ENCODE peak calls at places on chromosomes 16 and 17, in seven cellular contexts. One of them, this sample, is unnamed.
A peak's percentile ranks its signal among the peaks of the same experiment; 100 is the strongest.

GRCh38 chr17:59367657-59368045 is 36.2 kb downstream of the YPEL2 start:
- DNase-seq in choroid plexus epithelial cell: peak; percentile 48
- DNase-seq in progenitor cell of endocrine pancreas: no peak
- DNase-seq in cardiac fibroblast: no peak
- DNase-seq in brain microvascular endothelial cell: no peak
- DNase-seq in bronchial epithelial cell: peak; percentile 50
- DNase-seq in left lung: no peak
- DNase-seq in this sample: no peak

GRCh38 chr17:17181666-17182600 is 24.2 kb downstream of the PLD6 start:
- DNase-seq in left lung: peak; percentile 55
- DNase-seq in cardiac fibroblast: no peak
- DNase-seq in brain microvascular endothelial cell: no peak
- DNase-seq in progenitor cell of endocrine pancreas: no peak
- DNase-seq in choroid plexus epithelial cell: no peak
- DNase-seq in bronchial epithelial cell: no peak
- DNase-seq in this sample: no peak

GRCh38 chr16:67406628-67407027 is 9.6 kb downstream of the ZDHHC1 start:
- DNase-seq in left lung: no peak
- DNase-seq in brain microvascular endothelial cell: peak; percentile 75
- DNase-seq in choroid plexus epithelial cell: peak; percentile 83
- DNase-seq in cardiac fibroblast: peak; percentile 64
- DNase-seq in bronchial epithelial cell: peak; percentile 87
- DNase-seq in progenitor cell of endocrine pancreas: no peak
- DNase-seq in this sample: peak; percentile 36

GRCh38 chr17:80345321-80345720 is 69.6 kb upstream of the ENDOV start:
- DNase-seq in bronchial epithelial cell: no peak
- DNase-seq in choroid plexus epithelial cell: no peak
- DNase-seq in left lung: no peak
- DNase-seq in cardiac fibroblast: no peak
- DNase-seq in brain microvascular endothelial cell: no peak
- DNase-seq in progenitor cell of endocrine pancreas: no peak
- DNase-seq in this sample: no peak

GRCh38 chr17:77824780-77825280 is 133.7 kb upstream of the TNRC6C start:
- DNase-seq in bronchial epithelial cell: no peak
- DNase-seq in choroid plexus epithelial cell: no peak
- DNase-seq in progenitor cell of endocrine pancreas: no peak
- DNase-seq in left lung: peak; percentile 46
- DNase-seq in brain microvascular endothelial cell: no peak
- DNase-seq in cardiac fibroblast: no peak
- DNase-seq in this sample: no peak

GRCh38 chr16:57795431-57795878 is 6.8 kb downstream of the KIFC3 start:
- DNase-seq in cardiac fibroblast: peak; percentile 70
- DNase-seq in choroid plexus epithelial cell: peak; percentile 77
- DNase-seq in left lung: peak; percentile 69
- DNase-seq in brain microvascular endothelial cell: no peak
- DNase-seq in progenitor cell of endocrine pancreas: no peak
- DNase-seq in bronchial epithelial cell: peak; percentile 75
- DNase-seq in this sample: peak; percentile 69

GRCh38 chr17:75813081-75814020 is 28.7 kb downstream of the UNK start:
- DNase-seq in choroid plexus epithelial cell: no peak
- DNase-seq in progenitor cell of endocrine pancreas: no peak
- DNase-seq in bronchial epithelial cell: no peak
- DNase-seq in left lung: peak; percentile 71
- DNase-seq in brain microvascular endothelial cell: no peak
- DNase-seq in cardiac fibroblast: no peak
- DNase-seq in this sample: no peak

GRCh38 chr17:62718420-62718819 is 89.7 kb downstream of the MARCHF10 start:
- DNase-seq in left lung: no peak
- DNase-seq in choroid plexus epithelial cell: peak; percentile 75
- DNase-seq in cardiac fibroblast: peak; percentile 71
- DNase-seq in progenitor cell of endocrine pancreas: no peak
- DNase-seq in bronchial epithelial cell: no peak
- DNase-seq in brain microvascular endothelial cell: peak; percentile 70
- DNase-seq in this sample: peak; percentile 42

GRCh38 chr16:47507701-47508100 is 46.6 kb downstream of the PHKB start:
- DNase-seq in cardiac fibroblast: peak; percentile 2
- DNase-seq in progenitor cell of endocrine pancreas: no peak
- DNase-seq in choroid plexus epithelial cell: peak; percentile 72
- DNase-seq in bronchial epithelial cell: peak; percentile 17
- DNase-seq in left lung: no peak
- DNase-seq in brain microvascular endothelial cell: no peak
- DNase-seq in this sample: no peak

GRCh38 chr16:12511308-12511707 is 292.4 kb downstream of the CPPED1 start:
- DNase-seq in brain microvascular endothelial cell: no peak
- DNase-seq in cardiac fibroblast: no peak
- DNase-seq in choroid plexus epithelial cell: no peak
- DNase-seq in progenitor cell of endocrine pancreas: no peak
- DNase-seq in left lung: no peak
- DNase-seq in bronchial epithelial cell: no peak
- DNase-seq in this sample: no peak

GRCh38 chr16:56400458-56400857 is 24.9 kb downstream of the AMFR start:
- DNase-seq in choroid plexus epithelial cell: no peak
- DNase-seq in cardiac fibroblast: no peak
- DNase-seq in bronchial epithelial cell: peak; percentile 50
- DNase-seq in progenitor cell of endocrine pancreas: no peak
- DNase-seq in brain microvascular endothelial cell: no peak
- DNase-seq in left lung: no peak
- DNase-seq in this sample: no peak
- TF ChIP-seq CTCF in choroid plexus epithelial cell: no peak
- TF ChIP-seq CTCF in cardiac fibroblast: no peak
- TF ChIP-seq CTCF in bronchial epithelial cell: no peak
- TF ChIP-seq CTCF in progenitor cell of endocrine pancreas: no peak
- TF ChIP-seq CTCF in brain microvascular endothelial cell: no peak
- TF ChIP-seq CTCF in left lung: no peak
- TF ChIP-seq CTCF in this sample: no peak

GRCh38 chr17:26775219-26775822 is 518.6 kb upstream of the WSB1 start:
- DNase-seq in cardiac fibroblast: no peak
- DNase-seq in left lung: no peak
- DNase-seq in progenitor cell of endocrine pancreas: no peak
- DNase-seq in brain microvascular endothelial cell: no peak
- DNase-seq in bronchial epithelial cell: no peak
- DNase-seq in choroid plexus epithelial cell: no peak
- DNase-seq in this sample: no peak

GRCh38 chr17:26773189-26774188 is 520.4 kb upstream of the WSB1 start:
- DNase-seq in brain microvascular endothelial cell: no peak
- DNase-seq in bronchial epithelial cell: no peak
- DNase-seq in cardiac fibroblast: no peak
- DNase-seq in left lung: peak; percentile 70
- DNase-seq in choroid plexus epithelial cell: no peak
- DNase-seq in progenitor cell of endocrine pancreas: no peak
- DNase-seq in this sample: no peak

DNA sequence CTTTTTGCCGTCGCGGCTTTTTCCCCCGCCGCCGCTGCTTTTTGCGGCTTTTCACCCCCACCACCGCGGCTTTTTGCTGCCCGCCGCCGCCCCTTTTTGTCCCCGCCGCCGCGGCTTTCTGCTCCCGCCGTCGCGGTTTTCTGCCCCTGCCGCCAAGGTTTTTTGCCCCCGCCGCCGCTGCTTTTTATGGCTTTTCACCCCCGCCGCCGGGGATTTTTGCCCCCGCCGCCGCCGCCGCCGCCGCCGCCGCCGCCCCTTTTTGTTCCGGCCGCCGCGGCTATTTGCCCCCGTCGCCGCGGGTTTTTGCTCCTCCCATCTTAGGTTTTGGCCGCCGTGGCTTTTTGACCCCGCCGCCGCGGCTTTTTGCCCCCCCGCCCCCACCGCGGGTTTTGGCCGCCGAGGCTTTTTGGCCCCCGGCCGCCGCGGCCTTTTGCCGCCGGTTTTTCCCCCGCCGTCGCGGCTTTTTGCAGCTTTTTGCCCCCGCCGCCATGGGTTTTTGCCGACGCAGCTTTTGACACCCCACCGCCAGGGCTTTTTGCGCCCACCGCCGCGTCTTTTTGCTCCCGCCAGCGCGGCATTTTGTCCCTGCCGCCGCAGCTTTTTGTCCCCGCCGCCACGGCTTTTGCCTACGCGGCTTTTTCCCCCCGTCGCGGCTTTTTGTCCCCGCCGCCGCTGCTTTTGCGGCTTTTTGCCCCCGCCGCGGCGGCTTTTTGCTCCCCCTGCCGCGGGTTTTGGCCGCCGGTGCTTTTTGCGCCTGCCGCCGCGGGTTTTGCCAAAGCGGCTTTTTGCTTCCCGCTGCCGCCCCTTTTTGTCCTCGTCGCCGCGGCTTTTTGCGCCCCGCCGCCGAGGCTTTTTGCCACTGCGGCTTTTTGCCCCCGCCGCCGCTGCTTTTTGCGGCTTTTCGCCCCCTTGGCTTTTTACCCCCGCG is 519.4 kb upstream of the WSB1 start:
- DNase-seq in choroid plexus epithelial cell: no peak
- DNase-seq in brain microvascular endothelial cell: no peak
- DNase-seq in left lung: peak; percentile 58
- DNase-seq in bronchial epithelial cell: no peak
- DNase-seq in cardiac fibroblast: no peak
- DNase-seq in progenitor cell of endocrine pancreas: no peak
- DNase-seq in this sample: no peak
- TF ChIP-seq CTCF in choroid plexus epithelial cell: no peak
- TF ChIP-seq CTCF in brain microvascular endothelial cell: no peak
- TF ChIP-seq CTCF in left lung: no peak
- TF ChIP-seq CTCF in bronchial epithelial cell: no peak
- TF ChIP-seq CTCF in cardiac fibroblast: no peak
- TF ChIP-seq CTCF in progenitor cell of endocrine pancreas: no peak
- TF ChIP-seq CTCF in this sample: no peak

GRCh38 chr17:34580685-34581445 is 1.5 kb downstream of the TMEM132E start:
- DNase-seq in brain microvascular endothelial cell: no peak
- DNase-seq in progenitor cell of endocrine pancreas: no peak
- DNase-seq in choroid plexus epithelial cell: no peak
- DNase-seq in cardiac fibroblast: no peak
- DNase-seq in bronchial epithelial cell: no peak
- DNase-seq in left lung: no peak
- DNase-seq in this sample: no peak
- TF ChIP-seq CTCF in brain microvascular endothelial cell: no peak
- TF ChIP-seq CTCF in progenitor cell of endocrine pancreas: peak; percentile 22
- TF ChIP-seq CTCF in choroid plexus epithelial cell: no peak
- TF ChIP-seq CTCF in cardiac fibroblast: no peak
- TF ChIP-seq CTCF in bronchial epithelial cell: no peak
- TF ChIP-seq CTCF in left lung: no peak
- TF ChIP-seq CTCF in this sample: no peak

GRCh38 chr17:43874293-43874692 is 27.3 kb downstream of the CD300LG start:
- DNase-seq in bronchial epithelial cell: no peak
- DNase-seq in choroid plexus epithelial cell: no peak
- DNase-seq in brain microvascular endothelial cell: no peak
- DNase-seq in cardiac fibroblast: no peak
- DNase-seq in left lung: no peak
- DNase-seq in progenitor cell of endocrine pancreas: no peak
- DNase-seq in this sample: no peak

GRCh38 chr17:43871947-43872690 is 25.1 kb downstream of the CD300LG start:
- DNase-seq in choroid plexus epithelial cell: no peak
- DNase-seq in bronchial epithelial cell: peak; percentile 34
- DNase-seq in left lung: no peak
- DNase-seq in progenitor cell of endocrine pancreas: no peak
- DNase-seq in brain microvascular endothelial cell: no peak
- DNase-seq in cardiac fibroblast: no peak
- DNase-seq in this sample: no peak

GRCh38 chr17:43875476-43876147 is 28.6 kb downstream of the CD300LG start:
- DNase-seq in left lung: no peak
- DNase-seq in brain microvascular endothelial cell: no peak
- DNase-seq in cardiac fibroblast: no peak
- DNase-seq in bronchial epithelial cell: no peak
- DNase-seq in choroid plexus epithelial cell: no peak
- DNase-seq in progenitor cell of endocrine pancreas: no peak
- DNase-seq in this sample: no peak

GRCh38 chr17:43873815-43874214 is 26.8 kb downstream of the CD300LG start:
- DNase-seq in choroid plexus epithelial cell: no peak
- DNase-seq in cardiac fibroblast: no peak
- DNase-seq in progenitor cell of endocrine pancreas: no peak
- DNase-seq in left lung: no peak
- DNase-seq in brain microvascular endothelial cell: no peak
- DNase-seq in bronchial epithelial cell: no peak
- DNase-seq in this sample: no peak

GRCh38 chr17:43873091-43873490 is 26.1 kb downstream of the CD300LG start:
- DNase-seq in bronchial epithelial cell: no peak
- DNase-seq in brain microvascular endothelial cell: no peak
- DNase-seq in left lung: no peak
- DNase-seq in choroid plexus epithelial cell: no peak
- DNase-seq in progenitor cell of endocrine pancreas: no peak
- DNase-seq in cardiac fibroblast: no peak
- DNase-seq in this sample: no peak
- TF ChIP-seq CTCF in bronchial epithelial cell: no peak
- TF ChIP-seq CTCF in brain microvascular endothelial cell: peak; percentile 22
- TF ChIP-seq CTCF in left lung: no peak
- TF ChIP-seq CTCF in choroid plexus epithelial cell: peak; percentile 7
- TF ChIP-seq CTCF in progenitor cell of endocrine pancreas: peak; percentile 15
- TF ChIP-seq CTCF in cardiac fibroblast: no peak
- TF ChIP-seq CTCF in this sample: peak; percentile 5

GRCh38 chr16:88697116-88697830 is 8.9 kb downstream of the RNF166 start:
- DNase-seq in cardiac fibroblast: no peak
- DNase-seq in progenitor cell of endocrine pancreas: no peak
- DNase-seq in brain microvascular endothelial cell: no peak
- DNase-seq in left lung: no peak
- DNase-seq in bronchial epithelial cell: no peak
- DNase-seq in choroid plexus epithelial cell: no peak
- DNase-seq in this sample: no peak

GRCh38 chr16:88699180-88699579 is 7.0 kb downstream of the RNF166 start:
- DNase-seq in left lung: no peak
- DNase-seq in choroid plexus epithelial cell: no peak
- DNase-seq in bronchial epithelial cell: no peak
- DNase-seq in brain microvascular endothelial cell: no peak
- DNase-seq in cardiac fibroblast: no peak
- DNase-seq in progenitor cell of endocrine pancreas: no peak
- DNase-seq in this sample: no peak

GRCh38 chr16:88696441-88696840 is 9.8 kb downstream of the RNF166 start:
- DNase-seq in bronchial epithelial cell: no peak
- DNase-seq in cardiac fibroblast: no peak
- DNase-seq in choroid plexus epithelial cell: no peak
- DNase-seq in progenitor cell of endocrine pancreas: no peak
- DNase-seq in brain microvascular endothelial cell: no peak
- DNase-seq in left lung: no peak
- DNase-seq in this sample: no peak

GRCh38 chr16:88698694-88699045 is 7.5 kb downstream of the RNF166 start:
- DNase-seq in brain microvascular endothelial cell: no peak
- DNase-seq in bronchial epithelial cell: no peak
- DNase-seq in progenitor cell of endocrine pancreas: no peak
- DNase-seq in left lung: no peak
- DNase-seq in cardiac fibroblast: no peak
- DNase-seq in choroid plexus epithelial cell: no peak
- DNase-seq in this sample: no peak

GRCh38 chr16:88697831-88698693 is 8.1 kb downstream of the RNF166 start:
- DNase-seq in brain microvascular endothelial cell: no peak
- DNase-seq in cardiac fibroblast: no peak
- DNase-seq in choroid plexus epithelial cell: no peak
- DNase-seq in progenitor cell of endocrine pancreas: no peak
- DNase-seq in left lung: no peak
- DNase-seq in bronchial epithelial cell: no peak
- DNase-seq in this sample: no peak
- TF ChIP-seq CTCF in brain microvascular endothelial cell: peak; percentile 64
- TF ChIP-seq CTCF in cardiac fibroblast: peak; percentile 19
- TF ChIP-seq CTCF in choroid plexus epithelial cell: peak; percentile 44
- TF ChIP-seq CTCF in progenitor cell of endocrine pancreas: peak; percentile 47
- TF ChIP-seq CTCF in left lung: no peak
- TF ChIP-seq CTCF in bronchial epithelial cell: peak; percentile 49
- TF ChIP-seq CTCF in this sample: peak; percentile 29

This sample was measured in MCF 10A.